ENCODE peak calls at places on chromosomes 5 and 9, in four cellular contexts. E, T, L and G are unnamed samples.

GRCh38 chr9:108468364-108468763 is 387.4 kb downstream of the ACTL7B start:
- DNase-seq in E (peak; percentile 30), T (peak; percentile 61), L (no peak), G (peak; percentile 14)

GRCh38 chr9:102497709-102498108 is 497.4 kb upstream of the CYLC2 start:
- DNase-seq in E (no peak), T (no peak), L (no peak), G (no peak)

GRCh38 chr9:1050125-1050895 is at the start of gene DMRT2:
- DNase-seq in E (peak; percentile 94), T (peak; percentile 97), L (peak; percentile 85), G (peak; percentile 69)

GRCh38 chr5:132496631-132497487 is 6.3 kb upstream of the IRF1 start:
- DNase-seq in E (peak; percentile 94), T (peak; percentile 91), L (peak; percentile 95), G (peak; percentile 86)

GRCh38 chr9:98795970-98796363 is 388 bp downstream of the ANKS6 start:
- DNase-seq in E (peak; percentile 60), T (peak; percentile 63), L (peak; percentile 57), G (no peak)

GRCh38 chr5:164475339-164475977 is 970.0 kb downstream of the MAT2B start:
- DNase-seq in E (no peak), T (no peak), L (no peak), G (peak; percentile 11)

GRCh38 chr9:134575103-134575816 is 66.3 kb upstream of the COL5A1 start:
- DNase-seq in E (no peak), T (no peak), L (peak; percentile 24), G (no peak)

GRCh38 chr5:44332360-44332971 is 56.8 kb downstream of the FGF10 start:
- DNase-seq in E (peak; percentile 9), T (no peak), L (no peak), G (no peak)

GRCh38 chr5:51484326-51484725 is 101.1 kb downstream of the ISL1 start:
- DNase-seq in E (no peak), T (no peak), L (no peak), G (no peak)

GRCh38 chr9:93111371-93112115 is 15.5 kb downstream of the CARD19 start:
- DNase-seq in E (no peak), T (peak; percentile 46), L (peak; percentile 42), G (no peak)

GRCh38 chr5:94968507-94969095 is 316.3 kb downstream of the MCTP1 start:
- DNase-seq in E (peak; percentile 49), T (no peak), L (no peak), G (peak; percentile 64)

GRCh38 chr9:80191108-80191507 is 619.3 kb downstream of the TLE4 start:
- DNase-seq in E (no peak), T (no peak), L (no peak), G (no peak)

GRCh38 chr5:180495292-180495691 is 1.1 kb downstream of the CNOT6 start:
- DNase-seq in E (no peak), T (no peak), L (no peak), G (no peak)

GRCh38 chr9:126723807-126724172 is 81.0 kb upstream of the ZBTB43 start:
- DNase-seq in E (no peak), T (no peak), L (no peak), G (no peak)

GRCh38 chr5:14879985-14880589 is 8.5 kb upstream of the ANKH start:
- DNase-seq in E (no peak), T (no peak), L (no peak), G (no peak)

GRCh38 chr5:82635561-82636288 is 357.6 kb upstream of the RPS23 start:
- DNase-seq in E (peak; percentile 29), T (no peak), L (no peak), G (peak; percentile 22)

GRCh38 chr5:154118385-154118784 is 72.1 kb upstream of the GALNT10 start:
- DNase-seq in E (no peak), T (no peak), L (no peak), G (no peak)

GRCh38 chr5:154117050-154117449 is 73.5 kb upstream of the GALNT10 start:
- DNase-seq in E (no peak), T (no peak), L (no peak), G (no peak)

GRCh38 chr5:154112255-154112654 is 73.5 kb downstream of the MFAP3 start:
- DNase-seq in E (no peak), T (no peak), L (no peak), G (no peak)

GRCh38 chr5:154117930-154118329 is 72.6 kb upstream of the GALNT10 start:
- DNase-seq in E (no peak), T (no peak), L (no peak), G (no peak)

DNA sequence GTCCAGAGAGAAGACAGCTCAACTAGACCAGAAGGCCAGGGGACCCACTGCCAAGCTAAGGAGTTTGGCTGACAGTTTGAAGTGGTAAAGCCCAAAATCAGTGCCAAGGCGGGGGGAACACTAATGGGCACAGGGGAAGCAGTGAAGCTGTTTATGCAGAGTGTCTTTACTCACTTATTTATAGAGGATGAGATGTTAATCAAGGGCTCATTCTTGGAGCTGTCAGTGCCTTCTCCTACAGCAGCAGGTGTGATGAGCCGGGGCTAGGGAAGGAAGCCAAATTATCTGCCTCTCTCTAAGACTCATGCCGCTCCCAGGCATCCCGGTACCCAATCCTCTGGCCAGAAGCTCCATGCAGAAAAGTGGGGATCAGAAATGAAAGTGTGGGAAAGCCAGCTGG is 75.2 kb upstream of the GALNT10 start:
- DNase-seq in E (no peak), T (no peak), L (no peak), G (no peak)
- H3K4me3 ChIP-seq in E (no peak overlapping the region), T (no peak overlapping the region), L (no peak overlapping the region), G (no peak overlapping the region)

GRCh38 chr9:136587944-136588662 is 42.3 kb upstream of the NOTCH1 start:
- DNase-seq in E (no peak), T (peak; percentile 47), L (no peak), G (no peak)

GRCh38 chr9:136584401-136585328 is 38.8 kb upstream of the NOTCH1 start:
- DNase-seq in E (peak; percentile 42), T (peak; percentile 52), L (no peak), G (no peak)

GRCh38 chr9:136587145-136587943 is 41.5 kb upstream of the NOTCH1 start:
- DNase-seq in E (peak; percentile 34), T (peak; percentile 84), L (peak; percentile 65), G (no peak)

GRCh38 chr9:136585531-136586120 is 39.8 kb upstream of the NOTCH1 start:
- DNase-seq in E (no peak), T (peak; percentile 44), L (no peak), G (no peak)

DNA sequence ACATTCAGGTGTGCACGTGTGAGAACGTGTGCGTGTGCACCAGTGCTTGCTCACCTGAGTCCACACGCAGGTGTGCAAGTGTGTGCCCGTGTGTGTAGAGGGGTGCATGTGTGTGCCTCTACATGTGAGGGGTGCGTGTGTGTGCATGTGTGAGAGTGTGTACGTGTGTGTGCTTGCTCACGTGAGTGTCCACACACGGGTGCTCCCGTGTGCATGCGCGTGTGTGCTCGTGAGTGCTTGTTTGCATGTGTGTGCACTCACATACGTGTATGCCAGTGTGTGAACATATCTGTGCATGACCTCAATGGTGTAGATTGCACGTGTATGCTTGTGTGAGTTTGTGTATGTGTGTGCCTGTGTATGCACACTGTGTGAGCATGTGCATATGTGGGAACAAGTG is 40.5 kb upstream of the NOTCH1 start:
- DNase-seq in E (no peak), T (peak; percentile 15), L (no peak), G (no peak)
- H3K27me3 ChIP-seq in E (no peaks in the 10 kb centered on the region), T (no peaks in the 10 kb centered on the region), L (no peaks in the 10 kb centered on the region), G (no peaks in the 10 kb centered on the region)

GRCh38 chr9:113622600-113623400 is 159.3 kb downstream of the RGS3 start:
- DNase-seq in E (peak; percentile 47), T (no peak), L (peak; percentile 34), G (peak; percentile 20)

GRCh38 chr9:113623851-113624485 is 160.4 kb downstream of the RGS3 start:
- DNase-seq in E (no peak), T (no peak), L (peak; percentile 19), G (no peak)

GRCh38 chr9:113626735-113627495 is 163.4 kb downstream of the RGS3 start:
- DNase-seq in E (no peak), T (no peak), L (peak; percentile 43), G (no peak)

GRCh38 chr9:113625456-113625855 is 161.9 kb downstream of the RGS3 start:
- DNase-seq in E (no peak), T (no peak), L (peak; percentile 31), G (no peak)

DNA sequence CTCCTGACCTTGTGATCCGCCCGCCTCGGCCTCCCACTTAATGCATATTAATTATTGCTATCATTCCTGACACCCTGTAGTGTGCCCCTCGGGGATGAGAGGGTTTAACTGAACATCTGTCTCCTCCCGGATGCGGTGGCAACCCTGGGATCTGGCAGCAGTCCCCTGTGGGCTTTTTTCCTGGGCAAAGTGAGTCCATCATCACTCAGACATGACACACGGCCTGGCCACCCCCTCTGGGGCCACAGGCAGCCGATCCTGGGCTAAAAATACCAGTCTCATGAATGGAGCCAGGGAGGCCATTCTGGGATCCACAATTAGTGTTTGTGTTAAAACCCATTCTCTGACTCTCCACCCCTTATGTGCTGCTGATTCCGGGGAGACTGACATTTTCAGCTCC is 161.2 kb downstream of the RGS3 start:
- DNase-seq in E (no peak), T (no peak), L (peak; percentile 30), G (no peak)
- H3K4me3 ChIP-seq in E (no peak overlapping the region), T (no peak overlapping the region), L (no peak overlapping the region), G (no peak overlapping the region)

GRCh38 chr9:132742821-132743311 is 72.6 kb downstream of the GTF3C4 start:
- DNase-seq in E (no peak), T (no peak), L (peak; percentile 33), G (no peak)

GRCh38 chr9:132743886-132744544 is 73.8 kb downstream of the GTF3C4 start:
- DNase-seq in E (no peak), T (no peak), L (peak; percentile 6), G (no peak)

GRCh38 chr9:132745911-132746709 is 75.8 kb downstream of the GTF3C4 start:
- DNase-seq in E (no peak), T (no peak), L (peak; percentile 36), G (no peak)

GRCh38 chr9:132748450-132748849 is 78.2 kb downstream of the GTF3C4 start:
- DNase-seq in E (no peak), T (no peak), L (no peak), G (no peak)

GRCh38 chr9:132744881-132745761 is 74.9 kb downstream of the GTF3C4 start:
- DNase-seq in E (no peak), T (no peak), L (peak; percentile 34), G (no peak)
- H3K27me3 ChIP-seq in E (no peaks in the 10 kb centered on the region), T (peaks cover 16% of the 10 kb centered on the region), L (no peaks in the 10 kb centered on the region), G (peaks cover 15% of the 10 kb centered on the region)

GRCh38 chr5:126285307-126285706 is 137.9 kb upstream of the GRAMD2B start:
- DNase-seq in E (no peak), T (no peak), L (no peak), G (no peak)
- H3K4me3 ChIP-seq in E (no peak overlapping the region), T (no peak overlapping the region), L (no peak overlapping the region), G (no peak overlapping the region)

DNA sequence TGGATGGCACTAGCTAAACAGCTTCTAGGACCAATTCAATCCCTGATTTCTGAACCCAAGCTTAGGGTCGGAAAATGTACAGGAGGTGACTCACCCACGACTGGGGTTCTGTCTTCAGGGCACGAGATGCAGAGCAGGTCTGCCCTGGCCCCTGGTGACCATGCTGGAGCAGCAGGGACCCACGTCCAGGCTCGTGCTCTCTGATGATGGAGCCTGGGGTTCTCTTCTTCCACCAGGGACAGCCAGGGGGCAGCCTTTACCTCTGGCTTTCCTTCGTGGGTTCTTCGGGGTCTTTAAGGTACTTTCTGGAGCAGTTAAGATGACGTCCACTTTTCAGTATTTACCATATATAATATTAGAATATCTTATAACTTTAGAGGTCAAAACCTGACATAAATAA is 2.1 kb downstream of the CFAP77 start:
- DNase-seq in E (no peak), T (no peak), L (no peak), G (no peak)
- H3K27me3 ChIP-seq in E (no peaks in the 10 kb centered on the region), T (peaks cover 15% of the 10 kb centered on the region), L (no peaks in the 10 kb centered on the region), G (peaks cover 16% of the 10 kb centered on the region)